ENCODE peak calls at places on chromosomes 6 and 20, in four cellular contexts. F, Y, M and K are unnamed samples.

GRCh38 chr6:127022297-127022696 is 96.2 kb upstream of the RSPO3 start:
- DNase-seq in F (peak), Y (no peak), M (peak), K (no peak)

GRCh38 chr6:137043710-137044365 is 927 bp downstream of the IL20RA start:
- DNase-seq in F (peak), Y (no peak), M (no peak), K (peak)

GRCh38 chr6:158620963-158621693 is 23.4 kb downstream of the DYNLT1 start:
- DNase-seq in F (no peak), Y (no peak), M (no peak), K (no peak)

GRCh38 chr6:1856381-1856780 is 246.7 kb downstream of the FOXC1 start:
- DNase-seq in F (peak), Y (peak), M (peak), K (peak)

GRCh38 chr6:52644246-52644645 is 26.7 kb upstream of the TMEM14A start:
- DNase-seq in F (no peak), Y (no peak), M (no peak), K (no peak)

GRCh38 chr20:22523499-22524392 is 60.6 kb downstream of the FOXA2 start:
- DNase-seq in F (no peak), Y (no peak), M (no peak), K (no peak)

GRCh38 chr6:38218235-38218634 is 398.7 kb downstream of the ZFAND3 start:
- DNase-seq in F (no peak), Y (no peak), M (no peak), K (no peak)

GRCh38 chr6:109226353-109226752 is 131.0 kb downstream of the CEP57L1 start:
- DNase-seq in F (no peak), Y (no peak), M (no peak), K (no peak)

GRCh38 chr6:69343856-69344255 is 453.0 kb downstream of the LMBRD1 start:
- DNase-seq in F (no peak), Y (no peak), M (no peak), K (no peak)

GRCh38 chr20:43460830-43461200 is 3.1 kb downstream of the SRSF6 start:
- DNase-seq in F (no peak), Y (no peak), M (no peak), K (no peak)

GRCh38 chr6:37049990-37050853 is 44.8 kb downstream of the FGD2 start:
- DNase-seq in F (no peak), Y (peak), M (no peak), K (no peak)

GRCh38 chr20:19880256-19881079 is 122.4 kb downstream of the RIN2 start:
- DNase-seq in F (no peak), Y (no peak), M (no peak), K (no peak)

GRCh38 chr6:17469006-17469972 is 75.9 kb downstream of the CAP2 start:
- DNase-seq in F (no peak), Y (no peak), M (no peak), K (no peak)

GRCh38 chr6:162856885-162857284 is 129.1 kb downstream of the PACRG start:
- DNase-seq in F (peak), Y (peak), M (peak), K (peak)

GRCh38 chr20:52105573-52106422 is 85.8 kb downstream of the ZFP64 start:
- DNase-seq in F (no peak), Y (no peak), M (no peak), K (no peak)

GRCh38 chr6:25788305-25788922 is 33.9 kb downstream of the SLC17A4 start:
- DNase-seq in F (peak), Y (peak), M (peak), K (no peak)

GRCh38 chr6:48757661-48758060 is 646.7 kb upstream of the PTCHD4 start:
- DNase-seq in F (no peak), Y (no peak), M (no peak), K (no peak)

GRCh38 chr6:23654745-23655144 is 471.3 kb upstream of the NRSN1 start:
- DNase-seq in F (no peak), Y (no peak), M (no peak), K (no peak)

GRCh38 chr6:73798592-73798991 is 102.6 kb downstream of the CD109 start:
- DNase-seq in F (no peak), Y (peak), M (peak), K (no peak)

GRCh38 chr20:32539063-32539816 is 45.9 kb downstream of the NOL4L start:
- DNase-seq in F (peak), Y (no peak), M (no peak), K (no peak)

GRCh38 chr6:104943781-104944180 is 13.1 kb upstream of the LIN28B start:
- DNase-seq in F (no peak), Y (no peak), M (no peak), K (no peak)

GRCh38 chr6:137173501-137173900 is at the start of gene IL22RA2:
- DNase-seq in F (no peak), Y (no peak), M (no peak), K (no peak)

GRCh38 chr6:138257638-138258040 is 39.3 kb upstream of the PBOV1 start:
- DNase-seq in F (no peak), Y (no peak), M (no peak), K (no peak)

GRCh38 chr6:144296973-144297372 is 11.8 kb downstream of the UTRN start:
- DNase-seq in F (no peak), Y (peak), M (no peak), K (peak)

GRCh38 chr6:24949020-24949569 is 13.3 kb upstream of the RIPOR2 start:
- DNase-seq in F (no peak), Y (no peak), M (no peak), K (no peak)

GRCh38 chr6:34384305-34385153 is 7.9 kb downstream of the NUDT3 start:
- DNase-seq in F (no peak), Y (no peak), M (no peak), K (no peak)

GRCh38 chr20:43666376-43667328 is at the start of gene MYBL2:
- DNase-seq in F (peak), Y (peak), M (no peak), K (no peak)

GRCh38 chr6:133682506-133683290 is 206.2 kb upstream of the TCF21 start:
- DNase-seq in F (no peak), Y (no peak), M (no peak), K (no peak)

GRCh38 chr6:116557863-116558262 is 4.3 kb downstream of the CALHM4 start:
- DNase-seq in F (no peak), Y (peak), M (peak), K (no peak)

GRCh38 chr6:114090626-114091025 is 119.7 kb upstream of the HDAC2 start:
- DNase-seq in F (no peak), Y (no peak), M (no peak), K (no peak)